ENCODE peak calls at places on chromosome 12, in eight cellular contexts. D is nephron progenitor cell, T is cardiac muscle cell, L is SK-N-SH, X is neural crest cell, O is IMR-90, H is left ventricle myocardium inferior, V is dorsolateral prefrontal cortex. K is an unnamed sample.

GRCh38 chr12:31370645-31371620 is 45.0 kb upstream of the SINHCAF start:
- DNase-seq in V (no peak), H (no peak), L (no peak), D (peak; percentile 50), O (no peak), T (peak; percentile 53), X (peak; percentile 47), K (no peak)

GRCh38 chr12:18966927-18967326 is 162.6 kb upstream of the PLEKHA5 start:
- DNase-seq in H (no peak), D (no peak), T (no peak), O (no peak), V (no peak), L (no peak), X (no peak), K (no peak)

GRCh38 chr12:107320929-107321618 is 227.7 kb upstream of the CRY1 start:
- DNase-seq in X (peak; percentile 8), D (peak; percentile 64), V (peak; percentile 48), H (no peak), T (peak; percentile 30), L (peak; percentile 57), O (peak; percentile 26), K (no peak)

GRCh38 chr12:2057793-2058408 is 5.1 kb downstream of the CACNA1C start:
- DNase-seq in O (no peak), L (no peak), X (no peak), T (no peak), H (no peak), V (no peak), D (no peak), K (no peak)

GRCh38 chr12:16266085-16266484 is 11.4 kb downstream of the SLC15A5 start:
- DNase-seq in T (no peak), D (no peak), V (no peak), H (no peak), X (no peak), O (no peak), L (no peak), K (no peak)

GRCh38 chr12:115799610-115800009 is 477.9 kb downstream of the MED13L start:
- DNase-seq in L (no peak), D (no peak), T (no peak), V (no peak), O (no peak), H (no peak), X (no peak), K (no peak)

GRCh38 chr12:7555752-7556151 is 52.2 kb upstream of the CD163 start:
- DNase-seq in H (no peak), O (peak; percentile 73), T (peak; percentile 51), D (no peak), L (no peak), V (no peak), X (no peak), K (no peak)

GRCh38 chr12:98057701-98058100 is 457.7 kb upstream of the TMPO start:
- DNase-seq in L (no peak), H (no peak), T (no peak), O (no peak), D (no peak), X (no peak), V (no peak), K (no peak)

GRCh38 chr12:10661338-10661737 is 12.5 kb downstream of the STYK1 start:
- DNase-seq in D (no peak), V (no peak), H (no peak), T (no peak), X (no peak), O (peak; percentile 47), L (no peak), K (no peak)

GRCh38 chr12:1531654-1532366 is 62.6 kb downstream of the FBXL14 start:
- DNase-seq in V (no peak), O (no peak), X (no peak), H (no peak), T (peak; percentile 87), D (no peak), L (no peak), K (no peak)

GRCh38 chr12:52691076-52691764 is 11.0 kb upstream of the KRT1 start:
- DNase-seq in H (no peak), O (no peak), L (peak; percentile 70), T (peak; percentile 47), D (peak; percentile 72), V (peak; percentile 61), X (peak; percentile 10), K (peak; percentile 35)

GRCh38 chr12:123757555-123757954 is 4.5 kb upstream of the DNAH10 start:
- DNase-seq in O (peak; percentile 89), D (no peak), V (no peak), X (no peak), T (no peak), L (no peak), H (no peak), K (no peak)

GRCh38 chr12:78088391-78088832 is 257.7 kb downstream of the NAV3 start:
- DNase-seq in X (no peak), L (no peak), T (no peak), O (peak; percentile 20), H (no peak), V (no peak), D (no peak), K (no peak)

GRCh38 chr12:107610030-107610859 is 75.4 kb upstream of the PWP1 start:
- DNase-seq in T (peak; percentile 54), O (peak; percentile 48), L (peak; percentile 71), V (peak; percentile 54), X (peak; percentile 46), D (peak; percentile 65), H (no peak), K (peak; percentile 70)

GRCh38 chr12:27828196-27828595 is 48.2 kb upstream of the MANSC4 start:
- DNase-seq in V (no peak), X (no peak), O (peak; percentile 52), T (no peak), L (no peak), D (no peak), H (no peak), K (no peak)

GRCh38 chr12:132245521-132246101 is 83.8 kb downstream of the GALNT9 start:
- DNase-seq in O (no peak), T (no peak), X (no peak), H (no peak), D (no peak), V (peak; percentile 28), L (no peak), K (no peak)

GRCh38 chr12:108696111-108696995 is 35.0 kb downstream of the CORO1C start:
- DNase-seq in T (no peak), X (no peak), D (no peak), L (no peak), H (no peak), O (peak; percentile 100), V (no peak), K (no peak)

GRCh38 chr12:104823985-104824441 is 134.1 kb downstream of the SLC41A2 start:
- DNase-seq in D (no peak), O (no peak), V (no peak), H (no peak), L (no peak), T (no peak), X (no peak), K (no peak)

GRCh38 chr12:104828015-104828414 is 130.1 kb downstream of the SLC41A2 start:
- DNase-seq in L (no peak), V (no peak), X (no peak), H (peak; percentile 50), O (no peak), T (no peak), D (no peak), K (no peak)

GRCh38 chr12:104825408-104825807 is 132.7 kb downstream of the SLC41A2 start:
- DNase-seq in O (peak; percentile 6), D (no peak), T (no peak), L (no peak), X (no peak), H (no peak), V (no peak), K (peak; percentile 17)

GRCh38 chr12:104827587-104827986 is 130.5 kb downstream of the SLC41A2 start:
- DNase-seq in V (no peak), X (no peak), H (no peak), L (no peak), O (no peak), D (no peak), T (no peak), K (no peak)
- TF ChIP-seq CTCF in V (no peak), X (peak; percentile 50), H (peak; percentile 31), L (peak; percentile 30), O (peak; percentile 32), D (peak; percentile 21), T (peak; percentile 30), K (peak; percentile 38)

DNA sequence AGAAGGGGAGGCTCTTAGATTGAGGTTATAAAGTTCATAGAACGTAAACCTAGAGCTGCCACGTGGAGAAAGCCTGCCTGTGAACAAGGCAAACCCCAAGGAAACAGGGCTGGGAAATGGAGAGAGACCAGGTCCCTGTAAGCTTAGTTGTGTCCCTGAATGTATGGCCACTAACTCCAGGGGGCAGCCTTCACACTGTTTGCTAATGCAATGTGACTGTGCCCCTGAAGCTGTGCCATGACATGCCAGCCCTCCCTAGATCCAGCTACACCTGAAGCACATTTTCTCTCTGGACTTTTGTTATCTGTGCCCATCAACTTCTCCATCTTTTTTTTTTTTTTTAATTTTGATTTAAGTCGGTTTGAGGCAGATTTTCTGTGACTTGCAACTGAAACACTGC is 60.6 kb upstream of the TMCC3 start:
- DNase-seq in L (peak; percentile 36), H (no peak), X (no peak), T (peak; percentile 26), D (no peak), V (no peak), O (peak; percentile 4), K (peak; percentile 39)
- TF ChIP-seq CTCF in L (peak; percentile 48), H (peak; percentile 33), X (peak; percentile 38), T (peak; percentile 39), D (no peak), V (peak; percentile 11), O (peak; percentile 18), K (peak; percentile 62)

DNA sequence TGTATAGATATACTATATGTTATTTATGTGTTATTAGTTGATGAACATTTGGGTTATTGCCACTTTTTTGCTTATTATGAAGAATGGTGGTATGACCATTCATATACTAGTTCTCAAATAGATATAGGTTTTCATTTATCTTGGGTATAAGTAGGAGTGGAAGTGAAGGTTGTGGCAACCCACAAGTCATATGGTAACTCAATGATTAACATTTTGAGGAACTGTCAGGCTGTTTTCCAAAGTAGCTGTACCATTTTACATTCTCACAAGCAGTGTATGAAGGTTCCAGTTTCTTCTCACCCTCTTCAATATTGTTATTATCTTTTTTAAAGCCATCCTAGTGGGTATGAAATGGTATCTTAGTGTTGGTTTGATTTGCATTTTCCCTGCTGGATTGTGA is 19.0 kb upstream of the MSRB3 start:
- DNase-seq in D (no peak), H (no peak), V (no peak), X (no peak), T (no peak), O (no peak), L (no peak), K (no peak)
- TF ChIP-seq CTCF in D (no peak), H (no peak), V (no peak), X (no peak), T (no peak), O (no peak), L (no peak), K (no peak)

DNA sequence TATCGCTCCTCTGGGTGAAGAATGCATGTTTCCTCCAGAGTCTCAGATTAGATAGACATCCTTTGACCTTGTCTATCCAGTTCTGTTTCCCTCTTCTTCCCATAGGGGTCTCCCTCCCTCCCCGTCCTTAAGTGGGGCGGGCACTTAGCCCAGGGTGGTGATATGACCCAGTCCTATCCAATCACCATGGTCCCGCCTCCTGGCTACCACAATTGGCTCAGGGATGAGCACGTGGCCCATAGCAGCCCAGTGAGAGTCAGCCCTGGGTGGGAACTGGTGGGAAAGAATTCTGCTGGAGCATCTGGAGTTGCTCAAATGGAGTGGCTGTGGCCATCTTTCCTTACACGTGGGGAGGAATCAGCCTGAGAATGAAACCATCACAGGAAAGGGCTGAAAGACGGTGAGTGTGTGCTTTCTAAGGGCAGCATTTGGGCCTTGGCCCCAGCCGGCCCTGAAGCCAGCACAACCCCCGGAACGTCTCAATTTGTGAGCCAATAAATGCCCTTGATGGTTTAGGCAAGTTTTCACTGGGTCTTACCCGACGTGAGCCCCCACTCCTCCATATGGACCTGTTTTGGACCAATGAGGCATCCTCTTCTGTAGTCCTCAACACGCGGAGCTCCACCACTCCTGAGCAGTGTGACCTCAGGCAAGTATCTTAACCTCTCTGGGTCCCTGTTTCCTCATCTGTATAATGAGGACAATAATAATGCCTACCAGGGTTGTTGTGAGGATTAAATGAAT is 14.3 kb upstream of the MLXIP start:
- DNase-seq in L (peak; percentile 92), O (peak; percentile 90), V (peak; percentile 85), D (peak; percentile 81), T (peak; percentile 96), H (peak; percentile 90), X (peak; percentile 59), K (peak; percentile 98)
- TF ChIP-seq CTCF in L (peak; percentile 63), O (peak; percentile 39), V (peak; percentile 38), D (peak; percentile 55), T (peak; percentile 71), H (peak; percentile 48), X (peak; percentile 49), K (peak; percentile 85)

K was measured in BE2C.